ENCODE peak calls at places on chromosome 11, in four cellular contexts. C is stimulated activated CD4-positive, alpha-beta T cell treated with anti-CD3 and anti-CD28 coated beads, TNF-alpha, amount 100 ng/mL, for 1 hour; U is C1 segment of cervical spinal cord; I is effector memory CD4-positive, alpha-beta T cell. E is an unnamed sample.
A peak's percentile ranks its signal among the peaks of the same experiment; 100 is the strongest.

GRCh38 chr11:20671856-20672546 is 2.6 kb downstream of the NELL1 start:
- DNase-seq in C (no peak), U (no peak), I (no peak), E (no peak)

GRCh38 chr11:64096835-64097234 is 61.1 kb downstream of the FLRT1 start:
- DNase-seq in C (no peak), U (no peak), I (no peak), E (no peak)

GRCh38 chr11:118068206-118068944 is 8.5 kb upstream of the TMPRSS4 start:
- DNase-seq in C (no peak), U (no peak), I (no peak), E (no peak)

GRCh38 chr11:67379061-67380058 is 6.0 kb upstream of the CLCF1 start:
- DNase-seq in C (no peak), U (no peak), I (no peak), E (no peak)

GRCh38 chr11:12175694-12176241 is 65.4 kb downstream of the MICAL2 start:
- DNase-seq in C (no peak), U (no peak), I (no peak), E (no peak)

GRCh38 chr11:59088164-59088563 is 2.1 kb downstream of the GLYATL1B start:
- DNase-seq in C (no peak), U (no peak), I (no peak), E (no peak)

GRCh38 chr11:86940122-86940777 is 14.9 kb downstream of the FZD4 start:
- DNase-seq in C (no peak), U (no peak), I (no peak), E (no peak)

GRCh38 chr11:61065955-61066638 is 36.2 kb upstream of the CD5 start:
- DNase-seq in C (peak; percentile 34), U (no peak), I (no peak), E (no peak)

GRCh38 chr11:11458523-11458922 is 105.5 kb upstream of the CSNK2A3 start:
- DNase-seq in C (no peak), U (no peak), I (no peak), E (no peak)

GRCh38 chr11:118343981-118344521 is at the start of gene CD3G:
- DNase-seq in C (peak; percentile 49), U (no peak), I (peak; percentile 54), E (peak; percentile 53)

GRCh38 chr11:77517226-77517625 is 43.3 kb upstream of the PAK1 start:
- DNase-seq in C (no peak), U (no peak), I (no peak), E (no peak)

GRCh38 chr11:130473795-130474377 is 25.4 kb downstream of the ADAMTS15 start:
- DNase-seq in C (no peak), U (no peak), I (no peak), E (no peak)

GRCh38 chr11:34431979-34432378 is 6.8 kb upstream of the CAT start:
- DNase-seq in C (no peak), U (no peak), I (no peak), E (no peak)

GRCh38 chr11:95465887-95466286 is 234.9 kb upstream of the SESN3 start:
- DNase-seq in C (no peak), U (no peak), I (no peak), E (no peak)

E was measured in T-helper 17 cell.